ENCODE peak calls at places on chromosome 20, in ten cellular contexts. One of them, this sample, is unnamed.

GRCh38 chr20:4787069-4787468 is 65.4 kb downstream of the PRND start:
- DNase-seq in psoas muscle: no peak
- DNase-seq in heart right ventricle: no peak
- DNase-seq in Panc1: no peak
- DNase-seq in lung: no peak
- DNase-seq in left ventricle myocardium inferior: no peak
- DNase-seq in mesendoderm: no peak
- DNase-seq in adrenal gland: no peak
- DNase-seq in tibial artery: no peak
- DNase-seq in pancreas: no peak
- DNase-seq in this sample: no peak

GRCh38 chr20:20465259-20465658 is 97.4 kb downstream of the INSM1 start:
- DNase-seq in psoas muscle: no peak
- DNase-seq in heart right ventricle: no peak
- DNase-seq in Panc1: no peak
- DNase-seq in lung: no peak
- DNase-seq in left ventricle myocardium inferior: no peak
- DNase-seq in mesendoderm: peak; percentile 84
- DNase-seq in adrenal gland: no peak
- DNase-seq in tibial artery: no peak
- DNase-seq in pancreas: no peak
- DNase-seq in this sample: no peak

GRCh38 chr20:17835941-17836861 is 132.4 kb downstream of the SNX5 start:
- DNase-seq in psoas muscle: peak; percentile 87
- DNase-seq in heart right ventricle: peak; percentile 87
- DNase-seq in Panc1: no peak
- DNase-seq in lung: no peak
- DNase-seq in left ventricle myocardium inferior: peak; percentile 87
- DNase-seq in mesendoderm: peak; percentile 55
- DNase-seq in adrenal gland: peak; percentile 41
- DNase-seq in tibial artery: peak; percentile 76
- DNase-seq in pancreas: peak; percentile 41
- DNase-seq in this sample: no peak

GRCh38 chr20:5024103-5024502 is 22.8 kb upstream of the SLC23A2 start:
- DNase-seq in psoas muscle: no peak
- DNase-seq in heart right ventricle: no peak
- DNase-seq in Panc1: no peak
- DNase-seq in lung: no peak
- DNase-seq in left ventricle myocardium inferior: no peak
- DNase-seq in mesendoderm: no peak
- DNase-seq in adrenal gland: peak; percentile 45
- DNase-seq in tibial artery: no peak
- DNase-seq in pancreas: no peak
- DNase-seq in this sample: no peak

GRCh38 chr20:61435823-61436220 is 183.8 kb downstream of the CDH4 start:
- DNase-seq in psoas muscle: no peak
- DNase-seq in heart right ventricle: no peak
- DNase-seq in Panc1: no peak
- DNase-seq in lung: no peak
- DNase-seq in left ventricle myocardium inferior: no peak
- DNase-seq in mesendoderm: no peak
- DNase-seq in adrenal gland: no peak
- DNase-seq in tibial artery: peak; percentile 24
- DNase-seq in pancreas: no peak
- DNase-seq in this sample: no peak

GRCh38 chr20:25676164-25676809 is 20.4 kb downstream of the ZNF337 start:
- DNase-seq in psoas muscle: no peak
- DNase-seq in heart right ventricle: no peak
- DNase-seq in Panc1: no peak
- DNase-seq in lung: no peak
- DNase-seq in left ventricle myocardium inferior: no peak
- DNase-seq in mesendoderm: no peak
- DNase-seq in adrenal gland: peak; percentile 57
- DNase-seq in tibial artery: no peak
- DNase-seq in pancreas: no peak
- DNase-seq in this sample: no peak

GRCh38 chr20:57598060-57598459 is 22.2 kb downstream of the ZBP1 start:
- DNase-seq in psoas muscle: no peak
- DNase-seq in heart right ventricle: no peak
- DNase-seq in Panc1: no peak
- DNase-seq in lung: no peak
- DNase-seq in left ventricle myocardium inferior: no peak
- DNase-seq in mesendoderm: no peak
- DNase-seq in adrenal gland: no peak
- DNase-seq in tibial artery: no peak
- DNase-seq in pancreas: no peak
- DNase-seq in this sample: no peak

GRCh38 chr20:17895641-17896246 is 72.8 kb downstream of the SNX5 start:
- DNase-seq in psoas muscle: peak; percentile 74
- DNase-seq in heart right ventricle: peak; percentile 82
- DNase-seq in Panc1: no peak
- DNase-seq in lung: peak; percentile 55
- DNase-seq in left ventricle myocardium inferior: peak; percentile 72
- DNase-seq in mesendoderm: no peak
- DNase-seq in adrenal gland: peak; percentile 70
- DNase-seq in tibial artery: peak; percentile 80
- DNase-seq in pancreas: no peak
- DNase-seq in this sample: no peak

GRCh38 chr20:51531712-51532456 is 10.6 kb downstream of the NFATC2 start:
- DNase-seq in psoas muscle: no peak
- DNase-seq in heart right ventricle: no peak
- DNase-seq in Panc1: no peak
- DNase-seq in lung: no peak
- DNase-seq in left ventricle myocardium inferior: no peak
- DNase-seq in mesendoderm: no peak
- DNase-seq in adrenal gland: no peak
- DNase-seq in tibial artery: no peak
- DNase-seq in pancreas: no peak
- DNase-seq in this sample: no peak
- H3K4me1 ChIP-seq in psoas muscle: peaks cover 36% of the 10 kb centered on the region
- H3K4me1 ChIP-seq in heart right ventricle: peaks cover 82% of the 10 kb centered on the region
- H3K4me1 ChIP-seq in Panc1: peaks cover 27% of the 10 kb centered on the region
- H3K4me1 ChIP-seq in lung: no peaks in the 10 kb centered on the region
- H3K4me1 ChIP-seq in left ventricle myocardium inferior: peaks cover 50% of the 10 kb centered on the region
- H3K4me1 ChIP-seq in mesendoderm: no peaks in the 10 kb centered on the region
- H3K4me1 ChIP-seq in adrenal gland: no peaks in the 10 kb centered on the region
- H3K4me1 ChIP-seq in tibial artery: peaks cover 34% of the 10 kb centered on the region
- H3K4me1 ChIP-seq in pancreas: no peaks in the 10 kb centered on the region
- H3K4me1 ChIP-seq in this sample: peaks cover 7% of the 10 kb centered on the region

DNA sequence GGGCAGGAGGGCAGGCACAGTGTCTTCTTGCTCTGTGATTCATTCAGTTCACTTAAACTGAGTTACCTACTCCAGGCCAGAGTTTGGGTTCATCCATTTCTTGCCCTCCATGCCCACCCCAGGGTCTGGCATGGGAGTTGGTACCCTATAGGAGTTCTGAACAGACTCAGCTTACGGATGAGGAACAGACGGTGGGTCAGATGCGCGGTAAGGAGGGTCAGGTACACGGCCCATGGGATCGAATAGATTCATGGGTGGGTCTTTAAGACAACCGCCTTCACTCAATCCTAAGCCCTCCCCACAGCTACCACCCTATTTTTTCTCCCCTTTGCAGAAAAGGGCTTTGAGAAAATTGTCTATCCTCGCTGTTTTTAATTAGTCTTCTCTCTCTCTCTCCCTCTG is 13.1 kb upstream of the TRIB3 start:
- DNase-seq in psoas muscle: no peak
- DNase-seq in heart right ventricle: no peak
- DNase-seq in Panc1: no peak
- DNase-seq in lung: no peak
- DNase-seq in left ventricle myocardium inferior: no peak
- DNase-seq in mesendoderm: no peak
- DNase-seq in adrenal gland: no peak
- DNase-seq in tibial artery: no peak
- DNase-seq in pancreas: no peak
- DNase-seq in this sample: no peak
- H3K27ac ChIP-seq in psoas muscle: no peak overlapping the region
- H3K27ac ChIP-seq in heart right ventricle: no peak overlapping the region
- H3K27ac ChIP-seq in Panc1: peak overlapping the region; percentile 8
- H3K27ac ChIP-seq in lung: no peak overlapping the region
- H3K27ac ChIP-seq in left ventricle myocardium inferior: no peak overlapping the region
- H3K27ac ChIP-seq in mesendoderm: no peak overlapping the region
- H3K27ac ChIP-seq in adrenal gland: no peak overlapping the region
- H3K27ac ChIP-seq in tibial artery: no peak overlapping the region
- H3K27ac ChIP-seq in pancreas: peak overlapping the region; percentile 12
- H3K27ac ChIP-seq in this sample: no peak overlapping the region

GRCh38 chr20:36871640-36872570 is 4.0 kb upstream of the TLDC2 start:
- DNase-seq in psoas muscle: no peak
- DNase-seq in heart right ventricle: no peak
- DNase-seq in Panc1: no peak
- DNase-seq in lung: no peak
- DNase-seq in left ventricle myocardium inferior: no peak
- DNase-seq in mesendoderm: no peak
- DNase-seq in adrenal gland: no peak
- DNase-seq in tibial artery: no peak
- DNase-seq in pancreas: no peak
- DNase-seq in this sample: no peak
- H3K4me3 ChIP-seq in psoas muscle: no peak overlapping the region
- H3K4me3 ChIP-seq in heart right ventricle: no peak overlapping the region
- H3K4me3 ChIP-seq in Panc1: no peak overlapping the region
- H3K4me3 ChIP-seq in lung: no peak overlapping the region
- H3K4me3 ChIP-seq in left ventricle myocardium inferior: no peak overlapping the region
- H3K4me3 ChIP-seq in mesendoderm: no peak overlapping the region
- H3K4me3 ChIP-seq in adrenal gland: no peak overlapping the region
- H3K4me3 ChIP-seq in tibial artery: no peak overlapping the region
- H3K4me3 ChIP-seq in pancreas: no peak overlapping the region
- H3K4me3 ChIP-seq in this sample: no peak overlapping the region

GRCh38 chr20:32473231-32474008 is 111.7 kb downstream of the NOL4L start:
- DNase-seq in psoas muscle: no peak
- DNase-seq in heart right ventricle: no peak
- DNase-seq in Panc1: no peak
- DNase-seq in lung: no peak
- DNase-seq in left ventricle myocardium inferior: no peak
- DNase-seq in mesendoderm: no peak
- DNase-seq in adrenal gland: no peak
- DNase-seq in tibial artery: no peak
- DNase-seq in pancreas: peak; percentile 14
- DNase-seq in this sample: no peak
- H3K4me1 ChIP-seq in psoas muscle: peaks cover 12% of the 10 kb centered on the region
- H3K4me1 ChIP-seq in heart right ventricle: peaks cover 77% of the 10 kb centered on the region
- H3K4me1 ChIP-seq in Panc1: peaks cover 42% of the 10 kb centered on the region
- H3K4me1 ChIP-seq in lung: peaks cover 6% of the 10 kb centered on the region
- H3K4me1 ChIP-seq in left ventricle myocardium inferior: peaks cover 95% of the 10 kb centered on the region
- H3K4me1 ChIP-seq in mesendoderm: peaks cover 13% of the 10 kb centered on the region
- H3K4me1 ChIP-seq in adrenal gland: peaks cover 35% of the 10 kb centered on the region
- H3K4me1 ChIP-seq in tibial artery: peaks cover 24% of the 10 kb centered on the region
- H3K4me1 ChIP-seq in pancreas: peaks cover 51% of the 10 kb centered on the region
- H3K4me1 ChIP-seq in this sample: peaks cover 10% of the 10 kb centered on the region

DNA sequence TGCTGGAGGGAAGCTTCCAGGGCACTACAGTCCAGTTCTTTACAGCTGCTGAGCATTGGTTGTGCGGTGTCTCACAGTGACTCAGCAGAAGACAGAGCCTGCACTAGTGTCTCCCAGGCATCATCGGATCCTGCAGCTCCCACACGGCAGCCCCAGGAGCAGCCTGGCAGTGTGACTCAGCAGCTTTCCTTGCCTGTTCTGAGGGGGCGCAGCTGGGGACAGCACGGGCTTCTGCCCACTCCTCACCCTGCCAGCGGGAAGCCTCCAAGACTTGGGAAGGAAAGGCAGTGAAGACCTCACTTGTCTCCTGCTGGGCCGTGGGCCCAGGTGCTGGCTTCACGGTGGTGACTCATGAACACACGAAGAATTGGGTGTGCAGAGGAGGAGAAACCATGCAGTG is 165.4 kb downstream of the SYNDIG1 start:
- DNase-seq in psoas muscle: peak; percentile 20
- DNase-seq in heart right ventricle: no peak
- DNase-seq in Panc1: no peak
- DNase-seq in lung: no peak
- DNase-seq in left ventricle myocardium inferior: no peak
- DNase-seq in mesendoderm: peak; percentile 66
- DNase-seq in adrenal gland: no peak
- DNase-seq in tibial artery: no peak
- DNase-seq in pancreas: no peak
- DNase-seq in this sample: peak; percentile 58
- H3K27ac ChIP-seq in psoas muscle: no peak overlapping the region
- H3K27ac ChIP-seq in heart right ventricle: no peak overlapping the region
- H3K27ac ChIP-seq in Panc1: peak overlapping the region; percentile 41
- H3K27ac ChIP-seq in lung: no peak overlapping the region
- H3K27ac ChIP-seq in left ventricle myocardium inferior: no peak overlapping the region
- H3K27ac ChIP-seq in mesendoderm: no peak overlapping the region
- H3K27ac ChIP-seq in adrenal gland: no peak overlapping the region
- H3K27ac ChIP-seq in tibial artery: no peak overlapping the region
- H3K27ac ChIP-seq in pancreas: no peak overlapping the region
- H3K27ac ChIP-seq in this sample: no peak overlapping the region

DNA sequence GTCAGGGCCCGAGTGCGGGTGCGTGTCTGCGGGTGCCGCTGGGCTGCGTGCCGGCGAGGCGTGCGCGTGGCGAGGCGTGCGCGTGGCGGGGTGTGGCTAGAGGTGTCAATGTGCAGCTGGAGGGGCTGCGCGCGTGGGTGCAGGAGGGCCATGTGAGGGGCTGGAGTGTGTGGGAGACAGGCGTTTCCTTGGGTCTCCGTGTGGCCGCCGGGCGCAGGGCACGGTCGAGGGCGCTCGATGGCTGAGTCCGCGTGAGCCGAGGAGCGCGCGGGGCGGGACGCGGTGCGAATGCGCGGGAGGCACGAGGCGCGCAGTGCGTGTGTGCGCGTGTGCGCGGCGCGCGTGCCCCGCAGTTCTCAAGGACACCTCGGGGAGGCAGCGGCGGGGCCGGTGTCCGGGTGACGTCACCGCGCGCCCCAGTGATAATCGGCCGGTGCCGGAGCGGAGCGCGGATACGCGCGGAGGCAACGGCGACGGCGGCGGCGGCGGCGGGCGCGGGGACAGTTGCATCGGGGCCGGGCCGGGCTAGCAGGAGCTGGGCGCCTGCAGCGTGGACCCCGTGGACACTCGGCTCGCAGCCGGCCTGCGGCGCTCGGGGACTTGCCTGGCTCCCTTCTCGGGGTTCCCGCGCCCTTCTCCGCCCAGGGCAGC is 38.7 kb downstream of the YTHDF1 start:
- DNase-seq in psoas muscle: no peak
- DNase-seq in heart right ventricle: no peak
- DNase-seq in Panc1: no peak
- DNase-seq in lung: no peak
- DNase-seq in left ventricle myocardium inferior: no peak
- DNase-seq in mesendoderm: peak; percentile 28
- DNase-seq in adrenal gland: no peak
- DNase-seq in tibial artery: no peak
- DNase-seq in pancreas: no peak
- DNase-seq in this sample: no peak
- H3K4me3 ChIP-seq in psoas muscle: peak overlapping the region; percentile 25
- H3K4me3 ChIP-seq in heart right ventricle: no peak overlapping the region
- H3K4me3 ChIP-seq in Panc1: no peak overlapping the region
- H3K4me3 ChIP-seq in lung: no peak overlapping the region
- H3K4me3 ChIP-seq in left ventricle myocardium inferior: peak overlapping the region; percentile 55
- H3K4me3 ChIP-seq in mesendoderm: no peak overlapping the region
- H3K4me3 ChIP-seq in adrenal gland: no peak overlapping the region
- H3K4me3 ChIP-seq in tibial artery: no peak overlapping the region
- H3K4me3 ChIP-seq in pancreas: no peak overlapping the region
- H3K4me3 ChIP-seq in this sample: no peak overlapping the region

GRCh38 chr20:49892260-49893216 is 22.8 kb downstream of the SPATA2 start:
- DNase-seq in psoas muscle: no peak
- DNase-seq in heart right ventricle: peak; percentile 54
- DNase-seq in Panc1: no peak
- DNase-seq in lung: no peak
- DNase-seq in left ventricle myocardium inferior: peak; percentile 64
- DNase-seq in mesendoderm: no peak
- DNase-seq in adrenal gland: peak; percentile 64
- DNase-seq in tibial artery: peak; percentile 60
- DNase-seq in pancreas: no peak
- DNase-seq in this sample: no peak
- H3K4me1 ChIP-seq in psoas muscle: peaks cover 6% of the 10 kb centered on the region
- H3K4me1 ChIP-seq in heart right ventricle: peaks cover 80% of the 10 kb centered on the region
- H3K4me1 ChIP-seq in Panc1: peaks cover 35% of the 10 kb centered on the region
- H3K4me1 ChIP-seq in lung: peaks cover 10% of the 10 kb centered on the region
- H3K4me1 ChIP-seq in left ventricle myocardium inferior: peaks cover 69% of the 10 kb centered on the region
- H3K4me1 ChIP-seq in mesendoderm: peaks cover 10% of the 10 kb centered on the region
- H3K4me1 ChIP-seq in adrenal gland: no peaks in the 10 kb centered on the region
- H3K4me1 ChIP-seq in tibial artery: peaks cover 32% of the 10 kb centered on the region
- H3K4me1 ChIP-seq in pancreas: peaks cover 20% of the 10 kb centered on the region
- H3K4me1 ChIP-seq in this sample: peaks cover 13% of the 10 kb centered on the region